ENCODE peak calls at places on chromosomes 13 and 19, in five cellular contexts. Z is heart right ventricle; A is mucosa of descending colon; D is CD8-positive, alpha-beta T cell; C is A549. V is an unnamed sample.

GRCh38 chr13:79492313-79492798 is 11.4 kb downstream of the NDFIP2 start:
- DNase-seq in C (no peak), A (no peak), D (no peak), Z (no peak), V (no peak)

GRCh38 chr13:77509221-77509620 is 26.3 kb upstream of the SCEL start:
- DNase-seq in Z (no peak), C (no peak), D (no peak), A (no peak), V (no peak)

GRCh38 chr13:87671824-87672603 is 843 bp downstream of the SLITRK5 start:
- DNase-seq in A (no peak), Z (no peak), D (no peak), C (no peak), V (no peak)

GRCh38 chr19:492091-492531 is 4.2 kb upstream of the MADCAM1 start:
- DNase-seq in A (no peak), C (no peak), D (peak; percentile 42), Z (no peak), V (no peak)

GRCh38 chr13:78137404-78138142 is 218.9 kb upstream of the EDNRB start:
- DNase-seq in C (peak; percentile 6), Z (no peak), A (peak; percentile 32), D (no peak), V (peak; percentile 16)

GRCh38 chr19:41928754-41929535 is 696 bp upstream of the ERFL start:
- DNase-seq in Z (no peak), D (peak; percentile 34), C (no peak), A (peak; percentile 53), V (no peak)

GRCh38 chr19:38557205-38557799 is 60.5 kb downstream of the MAP4K1 start:
- DNase-seq in D (peak; percentile 37), Z (no peak), A (peak; percentile 50), C (no peak), V (peak; percentile 88)

GRCh38 chr19:55492362-55492944 is 4.2 kb downstream of the SSC5D start:
- DNase-seq in A (no peak), D (no peak), C (no peak), Z (no peak), V (no peak)

GRCh38 chr13:105097501-105097900 is 1438.0 kb downstream of the EFNB2 start:
- DNase-seq in D (no peak), A (no peak), Z (no peak), C (no peak), V (no peak)

GRCh38 chr13:26965976-26966375 is 205.4 kb upstream of the GPR12 start:
- DNase-seq in Z (peak; percentile 87), D (no peak), C (no peak), A (peak; percentile 59), V (no peak)

GRCh38 chr19:55494172-55494761 is 6.0 kb downstream of the SSC5D start:
- DNase-seq in A (no peak), D (no peak), Z (peak; percentile 76), C (no peak), V (no peak)

GRCh38 chr13:37995052-37995451 is 125.5 kb upstream of the TRPC4 start:
- DNase-seq in Z (no peak), A (no peak), C (no peak), D (no peak), V (no peak)

DNA sequence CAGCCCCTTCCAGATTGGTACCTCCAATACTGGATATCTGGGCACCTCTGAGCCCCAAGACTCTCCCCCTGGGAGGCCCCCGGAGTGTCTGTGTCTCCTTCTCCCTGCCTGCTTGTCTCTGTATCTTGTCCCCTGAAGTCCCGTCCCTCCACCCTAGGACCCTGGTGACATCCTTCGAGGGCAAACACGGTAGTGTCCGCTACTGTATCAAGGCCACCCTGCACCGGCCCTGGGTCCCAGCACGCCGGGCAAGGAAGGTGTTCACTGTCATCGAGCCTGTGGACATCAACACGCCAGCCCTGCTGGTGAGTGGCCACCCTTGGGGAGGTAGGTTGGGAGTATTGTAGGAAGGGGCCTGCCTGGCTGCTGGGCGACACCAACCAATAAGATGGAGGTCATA is 844 bp downstream of the ARRDC2 start:
- DNase-seq in D (no peak), A (no peak), C (no peak), Z (no peak), V (no peak)
- H3K4me3 ChIP-seq in D (peak overlapping the region; percentile 61), A (no peak overlapping the region), C (no peak overlapping the region), Z (peak overlapping the region; percentile 51), V (no peak overlapping the region)

DNA sequence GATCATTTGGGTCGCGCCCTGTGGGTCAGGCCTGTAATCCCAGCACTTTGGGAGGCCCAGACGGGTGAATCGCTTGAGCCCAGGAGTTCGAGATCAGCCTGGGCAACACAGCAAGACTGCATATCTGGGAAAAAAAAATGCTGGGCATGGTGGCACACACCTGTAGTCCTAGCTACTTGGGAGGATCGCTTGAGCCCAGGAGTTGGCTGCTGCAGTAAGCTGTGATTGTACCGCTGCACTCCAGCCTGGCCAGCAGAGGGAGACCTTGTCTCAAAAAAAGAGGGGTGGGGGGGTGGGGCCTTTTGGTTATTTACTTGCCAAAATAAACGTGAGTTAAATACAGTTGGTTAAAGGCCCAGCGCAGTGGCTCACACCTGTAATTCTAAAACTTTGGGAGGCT is 9.8 kb upstream of the ZNF544 start:
- DNase-seq in C (no peak), Z (no peak), A (no peak), D (peak; percentile 15), V (no peak)
- TF ChIP-seq CTCF in C (no peak), Z (peak; percentile 33), A (no peak), D (peak; percentile 26), V (peak; percentile 34)

DNA sequence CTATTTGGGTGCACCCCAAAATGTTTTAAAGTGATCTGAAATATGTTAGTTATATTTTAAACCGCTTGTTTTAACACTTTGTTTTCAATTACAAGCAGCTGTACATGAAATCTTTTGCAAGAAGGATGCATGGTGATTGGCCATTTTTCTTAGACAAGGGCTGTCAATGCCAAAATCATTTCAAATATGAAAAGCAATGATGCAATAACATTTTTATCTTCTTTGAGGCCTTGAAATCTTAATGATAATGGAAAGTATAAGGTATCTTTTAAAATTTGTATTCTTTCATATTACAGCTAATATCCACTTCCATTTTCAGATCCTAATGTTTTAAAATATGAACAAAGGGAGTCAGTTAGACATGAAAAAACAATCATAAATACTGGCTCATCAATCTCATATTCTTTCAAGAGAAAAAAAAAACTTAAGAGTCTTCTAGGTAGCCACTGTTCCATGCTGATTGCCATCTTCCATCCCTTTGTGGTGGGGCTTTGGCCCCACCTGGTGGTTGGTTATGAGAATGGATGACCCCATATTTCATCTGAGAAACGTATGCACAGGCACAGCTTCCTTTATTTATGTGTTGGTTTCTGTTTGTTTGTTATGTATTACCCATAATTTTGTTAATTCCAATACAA is 330.3 kb upstream of the MIR17HG start:
- DNase-seq in D (no peak), A (peak; percentile 28), C (peak; percentile 40), Z (no peak), V (no peak)
- H3K4me3 ChIP-seq in D (no peak overlapping the region), A (no peak overlapping the region), C (no peak overlapping the region), Z (no peak overlapping the region), V (no peak overlapping the region)

GRCh38 chr13:110683203-110683883 is 22.6 kb downstream of the CARS2 start:
- DNase-seq in D (peak; percentile 32), Z (no peak), A (peak; percentile 18), C (no peak), V (no peak)

GRCh38 chr13:110681868-110682550 is 23.9 kb downstream of the CARS2 start:
- DNase-seq in Z (no peak), A (no peak), D (no peak), C (no peak), V (no peak)

GRCh38 chr13:110682746-110683145 is 23.2 kb downstream of the CARS2 start:
- DNase-seq in Z (no peak), C (no peak), A (no peak), D (no peak), V (no peak)

GRCh38 chr13:110677731-110678545 is 28.0 kb downstream of the CARS2 start:
- DNase-seq in C (no peak), Z (no peak), D (no peak), A (no peak), V (no peak)

GRCh38 chr13:110680852-110681251 is 25.1 kb downstream of the CARS2 start:
- DNase-seq in Z (no peak), D (peak; percentile 16), C (peak; percentile 43), A (no peak), V (no peak)
- TF ChIP-seq CTCF in Z (peak; percentile 30), D (no peak), C (peak; percentile 33), A (no peak), V (peak; percentile 69)

DNA sequence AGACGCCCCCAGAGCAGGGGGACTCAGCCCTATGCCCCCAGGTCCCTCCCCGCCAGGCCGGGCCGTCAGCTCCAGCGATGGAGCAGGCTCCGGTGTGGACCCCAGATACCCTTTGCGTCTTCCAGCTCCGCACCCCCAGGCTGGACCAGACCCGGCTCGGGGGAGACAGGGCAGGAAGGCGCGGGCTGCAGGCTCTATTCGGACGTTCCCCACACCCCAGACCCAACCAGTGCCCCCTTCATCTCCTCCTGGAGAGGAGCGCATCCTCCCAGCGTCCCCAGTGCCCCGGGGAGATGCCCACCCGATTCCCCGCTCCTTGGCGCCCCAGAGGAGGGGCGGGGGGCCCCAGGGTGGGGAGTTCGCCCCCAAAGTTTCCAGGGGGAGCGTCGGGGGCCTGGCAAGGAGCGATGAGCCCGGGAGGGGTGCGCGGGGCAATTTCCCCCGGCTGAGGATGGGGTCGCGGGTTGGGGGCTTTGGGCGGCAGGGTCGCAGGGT is 389 bp downstream of the LINGO3 start:
- DNase-seq in C (no peak), A (no peak), D (no peak), Z (no peak), V (no peak)
- H3K4me3 ChIP-seq in C (peak overlapping the region; percentile 23), A (no peak overlapping the region), D (no peak overlapping the region), Z (no peak overlapping the region), V (no peak overlapping the region)

GRCh38 chr13:20702945-20703784 is at the start of gene IL17D:
- DNase-seq in Z (no peak), D (peak; percentile 40), C (no peak), A (peak; percentile 37), V (no peak)
- TF ChIP-seq CTCF in Z (no peak), D (no peak), C (no peak), A (no peak), V (no peak)

DNA sequence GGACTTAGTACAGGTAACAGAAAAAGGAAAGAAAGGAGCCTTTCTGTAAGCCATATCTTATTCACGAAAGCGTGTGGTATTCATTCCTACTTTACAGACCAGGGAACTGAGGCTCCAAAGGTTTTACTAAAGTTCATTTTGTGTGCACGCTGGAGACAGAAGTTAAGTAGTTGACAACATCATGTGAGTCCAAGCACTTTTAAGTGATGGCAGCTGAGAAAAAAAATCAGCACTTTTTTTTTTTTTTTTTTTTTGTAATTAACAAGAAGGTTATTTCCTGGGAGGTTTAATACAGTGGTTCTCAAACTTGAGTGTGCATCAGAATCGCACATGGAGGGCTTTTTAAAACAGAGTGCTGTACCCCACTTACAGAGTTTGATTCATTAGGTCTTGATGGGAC is 2.0 kb downstream of the DNAJC3 start:
- DNase-seq in A (no peak), Z (no peak), D (no peak), C (no peak), V (no peak)
- H3K4me3 ChIP-seq in A (no peak overlapping the region), Z (no peak overlapping the region), D (no peak overlapping the region), C (no peak overlapping the region), V (peak overlapping the region; percentile 77)

GRCh38 chr13:86445584-86446140 is 646.4 kb upstream of the SLITRK6 start:
- DNase-seq in Z (no peak), A (no peak), C (no peak), D (no peak), V (no peak)

GRCh38 chr13:86447479-86447878 is 648.3 kb upstream of the SLITRK6 start:
- DNase-seq in Z (no peak), A (no peak), C (no peak), D (no peak), V (no peak)

DNA sequence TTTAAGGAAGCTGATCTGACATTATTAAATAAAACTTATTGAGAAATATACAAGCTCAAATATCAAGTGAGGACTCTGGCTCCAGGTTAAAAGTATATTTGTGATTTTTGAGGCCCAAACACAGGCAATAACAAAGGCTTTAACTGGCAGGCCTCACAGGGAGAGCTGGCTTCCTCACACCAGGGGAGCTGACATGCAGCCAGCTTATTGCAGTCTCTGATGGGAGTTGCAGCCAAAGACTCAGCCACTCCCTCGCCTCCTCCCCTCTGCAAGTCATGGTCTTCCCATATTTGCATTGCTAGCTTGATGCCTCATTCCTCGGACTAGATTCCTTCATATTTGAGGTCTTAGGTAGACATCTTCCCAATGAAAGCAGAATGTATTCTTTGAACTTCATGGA is 647.1 kb upstream of the SLITRK6 start:
- DNase-seq in Z (no peak), C (peak; percentile 2), A (no peak), D (no peak), V (no peak)
- TF ChIP-seq CTCF in Z (no peak), C (no peak), A (no peak), D (no peak), V (no peak)

V was measured in GM12864.